ENCODE peak calls at places on chromosomes 11 and 22, in five cellular contexts. T is heart right ventricle; X is Peyer's patch; N is left lung; K is CD8-positive, alpha-beta T cell. D is an unnamed sample. For H3K27me3, the result is how much of the 10 kb centered on the place peaks cover.

GRCh38 chr11:90805172-90805571 is 582.3 kb upstream of the CHORDC1 start:
- DNase-seq in X (no peak), T (no peak), K (no peak), N (no peak), D (no peak)

GRCh38 chr22:48881326-48881980 is 946.2 kb downstream of the BRD1 start:
- DNase-seq in X (peak), T (no peak), K (no peak), N (peak), D (peak)

GRCh38 chr11:84800755-84801346 is 826.3 kb downstream of the DLG2 start:
- DNase-seq in T (no peak), N (no peak), X (no peak), K (no peak), D (no peak)

GRCh38 chr11:75492181-75492820 is 33.4 kb downstream of the GDPD5 start:
- DNase-seq in X (no peak), K (peak), T (no peak), N (no peak), D (no peak)

GRCh38 chr11:130124096-130124495 is 35.5 kb upstream of the ST14 start:
- DNase-seq in K (no peak), X (no peak), T (peak), N (peak), D (peak)

GRCh38 chr22:41445171-41446056 is 1.2 kb downstream of the TOB2 start:
- DNase-seq in N (no peak), K (peak), T (peak), X (peak), D (no peak)

GRCh38 chr11:1472180-1473005 is 14.2 kb downstream of the MOB2 start:
- DNase-seq in K (no peak), N (peak), X (peak), T (no peak), D (no peak)

GRCh38 chr22:27627901-27628300 is 173.7 kb downstream of the MN1 start:
- DNase-seq in N (no peak), T (no peak), X (no peak), K (no peak), D (no peak)

GRCh38 chr22:35540600-35541253 is at the start of gene RASD2:
- DNase-seq in N (peak), K (no peak), T (peak), X (peak), D (no peak)

GRCh38 chr11:116890193-116890592 is 52.8 kb upstream of the APOA1 start:
- DNase-seq in N (no peak), X (no peak), T (no peak), K (no peak), D (no peak)

GRCh38 chr11:114392735-114393667 is 7.3 kb downstream of the C11orf71 start:
- DNase-seq in N (no peak), K (no peak), T (no peak), X (no peak), D (no peak)

GRCh38 chr22:31313366-31314147 is 21.3 kb upstream of the PIK3IP1 start:
- DNase-seq in N (no peak), K (peak), T (peak), X (peak), D (peak)

GRCh38 chr22:37401861-37402506 is 25.3 kb downstream of the ELFN2 start:
- DNase-seq in N (no peak), X (no peak), K (no peak), T (no peak), D (no peak)

GRCh38 chr22:45818130-45819085 is 146.8 kb downstream of the ATXN10 start:
- DNase-seq in N (no peak), T (peak), K (no peak), X (no peak), D (no peak)

GRCh38 chr11:74820763-74821162 is 72.1 kb downstream of the RNF169 start:
- DNase-seq in N (no peak), K (no peak), T (no peak), X (no peak), D (no peak)

GRCh38 chr11:14334893-14335292 is 24.1 kb downstream of the RRAS2 start:
- DNase-seq in X (no peak), N (no peak), K (no peak), T (no peak), D (no peak)

GRCh38 chr22:29269731-29270474 is 1.8 kb downstream of the EWSR1 start:
- DNase-seq in K (no peak), T (no peak), N (no peak), X (no peak), D (no peak)

GRCh38 chr22:37696657-37697539 is at the start of gene TRIOBP:
- DNase-seq in N (peak), X (peak), T (peak), K (peak), D (peak)

GRCh38 chr11:66639066-66639813 is 737 bp downstream of the RBM4 start:
- DNase-seq in K (peak), T (peak), N (no peak), X (no peak), D (no peak)

GRCh38 chr22:32564170-32565001 is 89.8 kb downstream of the FBXO7 start:
- DNase-seq in N (no peak), T (no peak), K (no peak), X (no peak), D (no peak)

GRCh38 chr11:130023204-130023603 is 20.6 kb upstream of the PRDM10 start:
- DNase-seq in T (no peak), K (no peak), N (no peak), X (no peak), D (no peak)

GRCh38 chr11:37108436-37109204 is 510.6 kb upstream of the RAG2 start:
- DNase-seq in K (no peak), X (no peak), T (no peak), N (no peak), D (no peak)

GRCh38 chr11:3873712-3874349 is 18.4 kb downstream of the STIM1 start:
- DNase-seq in T (no peak), K (no peak), X (no peak), N (no peak), D (no peak)

GRCh38 chr11:36376315-36376887 is 80.3 kb downstream of the PRR5L start:
- DNase-seq in T (peak), K (no peak), N (peak), X (peak), D (peak)

GRCh38 chr11:96306933-96307747 is 35.9 kb downstream of the MAML2 start:
- DNase-seq in X (no peak), N (no peak), T (peak), K (no peak), D (no peak)

GRCh38 chr11:9982127-9982795 is 311.8 kb downstream of the SBF2 start:
- DNase-seq in N (no peak), T (no peak), X (no peak), K (no peak), D (no peak)

GRCh38 chr11:41533761-41534160 is 74.3 kb upstream of the LRRC4C start:
- DNase-seq in K (no peak), X (no peak), N (no peak), T (no peak), D (no peak)

GRCh38 chr11:101357771-101358170 is 226.0 kb downstream of the TRPC6 start:
- DNase-seq in K (no peak), T (no peak), N (no peak), X (no peak), D (no peak)

GRCh38 chr11:125569913-125570621 is 790 bp downstream of the EI24 start:
- DNase-seq in K (no peak), N (no peak), T (no peak), X (no peak), D (no peak)

GRCh38 chr11:76513654-76514034 is 68.8 kb downstream of the EMSY start:
- DNase-seq in K (no peak), N (no peak), X (no peak), T (no peak), D (no peak)
- H3K27me3 ChIP-seq in K (under half), N (under half), X (under half), T (under half), D (under half)

GRCh38 chr11:68903631-68904457 is at the start of the genes IGHMBP2 and MRPL21:
- DNase-seq in K (peak), N (peak), T (peak), X (peak), D (peak)

GRCh38 chr11:68903288-68903630 is 373 bp downstream of the MRPL21 start:
- DNase-seq in N (no peak), T (no peak), X (no peak), K (no peak), D (no peak)

GRCh38 chr11:68900835-68901381 is 2.7 kb downstream of the MRPL21 start:
- DNase-seq in T (no peak), N (no peak), K (no peak), X (no peak), D (no peak)

GRCh38 chr11:68905421-68906360 is 2.0 kb downstream of the IGHMBP2 start:
- DNase-seq in K (no peak), N (no peak), T (no peak), X (no peak), D (no peak)

DNA sequence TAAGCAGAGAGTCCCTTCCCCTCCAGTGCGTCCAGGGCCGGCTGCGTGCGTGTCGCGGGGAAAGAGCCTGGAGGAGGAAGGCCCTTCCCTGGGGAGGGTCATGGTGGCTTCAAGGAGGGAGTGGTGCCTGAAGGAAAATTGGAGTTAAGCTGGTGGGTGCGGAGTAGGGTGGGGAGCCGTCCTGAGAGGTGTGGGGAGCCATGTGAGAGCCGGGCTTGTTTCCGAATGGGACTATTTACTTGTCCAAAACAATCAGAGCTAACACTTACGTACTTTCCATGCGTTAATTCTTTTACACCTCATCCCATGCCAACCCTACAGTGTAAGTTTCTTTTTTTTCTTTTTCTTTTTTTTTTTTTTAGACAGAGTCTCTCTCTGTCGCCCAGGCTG is 762 bp downstream of the IGHMBP2 start:
- DNase-seq in T (no peak), K (no peak), N (peak), X (no peak), D (no peak)
- H3K27ac ChIP-seq in T (peak), K (peak), N (peak), X (peak), D (peak)

DNA sequence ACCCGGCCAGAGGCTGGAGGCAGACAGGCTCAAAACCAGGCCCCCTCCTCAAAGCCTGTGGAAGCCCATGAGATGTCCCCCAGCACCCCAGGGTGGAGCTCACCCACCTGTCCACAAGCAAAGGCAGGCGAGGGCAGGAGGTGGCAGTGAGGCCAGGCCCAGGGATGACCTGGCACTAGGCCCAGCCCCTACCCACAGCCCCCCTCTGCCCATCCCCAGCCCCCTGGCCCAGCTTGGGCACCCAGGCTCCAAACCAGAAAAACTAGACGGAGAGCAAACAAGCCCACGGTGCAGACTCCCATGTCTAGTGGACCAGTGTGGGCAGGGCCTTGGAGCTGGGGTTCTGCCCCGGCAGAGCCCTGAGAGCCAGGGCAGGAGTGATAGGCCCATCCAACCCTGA is 17.0 kb upstream of the TBX1 start:
- DNase-seq in X (no peak), K (no peak), N (no peak), T (no peak), D (no peak)
- H3K27me3 ChIP-seq in X (under half), K (under half), N (under half), T (under half), D (under half)

GRCh38 chr11:12019867-12020416 is 11.5 kb upstream of the DKK3 start:
- DNase-seq in K (no peak), N (no peak), T (no peak), X (no peak), D (no peak)
- H3K27ac ChIP-seq in K (no peak), N (no peak), T (peak), X (no peak), D (no peak)

DNA sequence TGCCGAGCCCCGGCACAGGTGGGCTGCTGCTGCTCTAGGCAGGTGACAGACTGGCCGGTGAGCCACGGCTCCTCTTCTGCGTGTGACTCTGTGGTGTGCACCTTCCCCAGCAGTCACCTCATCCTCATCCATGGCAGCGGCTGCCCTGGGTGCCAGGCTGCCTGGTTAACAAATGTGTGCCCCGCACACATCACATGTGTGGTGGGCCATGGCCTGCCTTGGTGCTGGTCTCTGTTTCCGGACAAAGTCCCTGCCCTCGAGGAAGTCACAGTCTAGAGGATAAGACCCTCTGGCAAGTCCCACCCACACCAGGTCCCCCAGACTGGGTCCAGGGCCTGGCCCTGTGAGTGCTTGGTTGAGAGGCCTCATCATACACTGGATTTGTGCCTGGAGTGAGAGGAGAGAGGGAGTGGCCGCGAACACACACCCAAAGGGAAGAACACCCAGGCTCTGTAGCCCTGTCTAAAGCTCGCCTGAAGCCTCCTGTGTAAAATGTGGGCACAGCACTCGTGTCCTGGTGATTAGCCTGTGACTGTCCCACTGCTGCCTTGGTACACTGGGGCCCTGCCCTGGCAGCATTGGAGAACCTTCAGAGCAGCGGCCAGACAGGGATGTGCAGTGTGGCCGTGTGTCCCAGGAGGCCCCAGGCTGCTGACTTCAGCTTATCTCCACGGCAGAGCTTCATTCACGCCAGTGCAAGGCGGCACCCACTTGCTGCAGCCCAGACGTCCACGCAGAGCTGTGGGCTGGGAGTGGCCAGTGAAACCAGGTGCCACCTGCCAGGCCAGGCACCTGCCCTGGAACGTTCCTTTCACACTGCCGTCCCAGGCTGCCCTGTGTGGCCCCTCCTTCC is 269.9 kb downstream of the TBC1D22A start:
- DNase-seq in X (peak), T (no peak), N (peak), K (no peak), D (peak)
- H3K27me3 ChIP-seq in X (under half), T (under half), N (under half), K (under half), D (under half)

GRCh38 chr22:23773247-23774113 is 831 bp downstream of the MMP11 start:
- DNase-seq in N (no peak), X (no peak), T (no peak), K (no peak), D (no peak)
- H3K27ac ChIP-seq in N (no peak), X (no peak), T (peak), K (no peak), D (no peak)

GRCh38 chr22:22388494-22388893 is 120.0 kb downstream of the ZNF280B start:
- DNase-seq in T (no peak), K (no peak), N (no peak), X (no peak), D (no peak)

GRCh38 chr22:22394589-22394988 is 114.0 kb downstream of the ZNF280B start:
- DNase-seq in T (no peak), K (no peak), X (no peak), N (no peak), D (no peak)

GRCh38 chr22:22392131-22392530 is 116.4 kb downstream of the ZNF280B start:
- DNase-seq in K (no peak), X (no peak), T (no peak), N (no peak), D (no peak)

GRCh38 chr22:22390989-22391388 is 117.6 kb downstream of the ZNF280B start:
- DNase-seq in N (no peak), X (no peak), K (no peak), T (no peak), D (no peak)

GRCh38 chr22:22391543-22391942 is 117.0 kb downstream of the ZNF280B start:
- DNase-seq in X (no peak), N (no peak), K (no peak), T (no peak), D (no peak)
- H3K27me3 ChIP-seq in X (under half), N (under half), K (under half), T (under half), D (under half)

DNA sequence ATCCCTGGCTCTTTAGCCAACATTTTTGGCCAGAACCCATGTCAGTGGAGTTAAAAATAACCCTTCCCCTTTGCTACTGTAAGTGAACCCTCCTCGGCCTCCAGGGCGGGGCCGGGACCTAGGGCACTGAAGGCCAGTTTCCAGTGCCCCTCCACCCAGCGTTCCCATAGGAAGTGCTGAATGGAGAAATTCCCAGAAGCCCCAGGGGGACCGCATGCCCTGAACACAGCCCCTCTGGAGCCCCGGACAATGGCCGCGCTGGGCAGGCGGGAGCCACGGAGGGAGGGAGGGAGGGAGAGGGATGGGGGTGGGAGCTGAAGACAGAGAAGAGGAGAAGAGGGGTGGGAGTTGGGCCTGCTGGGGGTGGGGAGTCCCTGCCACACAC is 11.1 kb downstream of the PDGFB start:
- DNase-seq in K (no peak), X (no peak), N (peak), T (peak), D (no peak)
- H3K27ac ChIP-seq in K (no peak), X (no peak), N (peak), T (peak), D (no peak)